ENCODE peak calls at places on chromosomes 2 and 18, in five cellular contexts. G is endodermal cell, K is PC-9, O is right cardiac atrium, A is A549. T is an unnamed sample. For H3K9me3, the result is how much of the 10 kb centered on the place peaks cover.

GRCh38 chr2:236916181-236916580 is 169.5 kb upstream of the COPS8 start:
- DNase-seq in K (no peak), O (no peak), G (no peak), A (no peak), T (peak)

GRCh38 chr2:241770936-241771285 is 5.7 kb upstream of the GAL3ST2 start:
- DNase-seq in K (no peak), G (no peak), A (no peak), O (no peak), T (no peak)

GRCh38 chr2:214193943-214194342 is 216.9 kb upstream of the VWC2L start:
- DNase-seq in K (no peak), O (no peak), A (no peak), G (no peak), T (peak)

GRCh38 chr2:26191316-26192159 is 18.6 kb downstream of the GAREM2 start:
- DNase-seq in A (no peak), G (peak), K (no peak), O (no peak), T (no peak)

GRCh38 chr18:44896817-44897216 is 216.1 kb downstream of the SETBP1 start:
- DNase-seq in K (no peak), G (no peak), O (no peak), A (no peak), T (no peak)

GRCh38 chr2:66236067-66236705 is 198.7 kb upstream of the MEIS1 start:
- DNase-seq in G (no peak), O (peak), K (no peak), A (no peak), T (no peak)

GRCh38 chr18:74230922-74231714 is 60.6 kb downstream of the CYB5A start:
- DNase-seq in A (no peak), G (no peak), O (no peak), K (peak), T (no peak)

GRCh38 chr2:47056875-47057731 is 98.0 kb downstream of the STPG4 start:
- DNase-seq in G (no peak), O (peak), A (no peak), K (no peak), T (no peak)

GRCh38 chr2:185393091-185393490 is 345.5 kb upstream of the FSIP2 start:
- DNase-seq in K (no peak), O (no peak), G (no peak), A (no peak), T (no peak)

GRCh38 chr2:240962371-240963064 is 35.9 kb upstream of the SNED1 start:
- DNase-seq in A (no peak), O (peak), K (no peak), G (peak), T (peak)

GRCh38 chr18:62196978-62197377 is 9.9 kb downstream of the RELCH start:
- DNase-seq in K (no peak), A (no peak), O (no peak), G (no peak), T (no peak)

GRCh38 chr2:19312949-19313348 is 45.5 kb downstream of the OSR1 start:
- DNase-seq in G (peak), O (peak), K (no peak), A (peak), T (no peak)

GRCh38 chr2:85184231-85184630 is 51.0 kb downstream of the TCF7L1 start:
- DNase-seq in G (no peak), K (no peak), A (no peak), O (no peak), T (no peak)

GRCh38 chr2:46643951-46644350 is 164.6 kb downstream of the TMEM247 start:
- DNase-seq in G (no peak), A (no peak), O (no peak), K (peak), T (no peak)

GRCh38 chr2:64699712-64700111 is 46.0 kb upstream of the SERTAD2 start:
- DNase-seq in G (peak), A (peak), O (no peak), K (no peak), T (no peak)

GRCh38 chr18:42351455-42351854 is 396.4 kb downstream of the PIK3C3 start:
- DNase-seq in O (no peak), G (no peak), A (no peak), K (no peak), T (no peak)

GRCh38 chr18:59748628-59749360 is 51.6 kb upstream of the CCBE1 start:
- DNase-seq in G (no peak), K (no peak), O (no peak), A (peak), T (peak)

GRCh38 chr2:9637330-9637729 is 6.5 kb upstream of the YWHAQ start:
- DNase-seq in A (no peak), G (peak), O (no peak), K (peak), T (no peak)

GRCh38 chr2:41127351-41127750 is 675.5 kb upstream of the SLC8A1 start:
- DNase-seq in K (no peak), G (no peak), A (no peak), O (no peak), T (no peak)

GRCh38 chr18:77442393-77442792 is 192.7 kb downstream of the GALR1 start:
- DNase-seq in G (no peak), K (no peak), O (no peak), A (no peak), T (no peak)

GRCh38 chr2:216651370-216651881 is 18.2 kb downstream of the IGFBP2 start:
- DNase-seq in O (no peak), K (no peak), G (no peak), A (no peak), T (no peak)

GRCh38 chr18:5395860-5396448 is 100.4 kb upstream of the ZBTB14 start:
- DNase-seq in G (no peak), O (no peak), K (no peak), A (no peak), T (no peak)

GRCh38 chr18:74722237-74722636 is 124.6 kb downstream of the ZNF407 start:
- DNase-seq in O (no peak), G (no peak), K (no peak), A (no peak), T (no peak)

GRCh38 chr2:20757405-20758090 is 65.4 kb downstream of the LDAH start:
- DNase-seq in A (no peak), K (no peak), O (no peak), G (no peak), T (no peak)

GRCh38 chr2:65438137-65438899 is 5.9 kb upstream of the SPRED2 start:
- DNase-seq in K (no peak), O (no peak), A (no peak), G (peak), T (no peak)

GRCh38 chr18:12369211-12369610 is 7.8 kb downstream of the AFG3L2 start:
- DNase-seq in A (no peak), G (no peak), O (no peak), K (no peak), T (no peak)

GRCh38 chr2:109226128-109226527 is 97.1 kb downstream of the SH3RF3 start:
- DNase-seq in A (no peak), G (no peak), O (no peak), K (no peak), T (no peak)

GRCh38 chr2:230893881-230894781 is 29.4 kb downstream of the ITM2C start:
- DNase-seq in O (no peak), G (peak), K (no peak), A (no peak), T (peak)

GRCh38 chr2:190110131-190110530 is 47.6 kb upstream of the MSTN start:
- DNase-seq in A (no peak), K (no peak), G (no peak), O (no peak), T (no peak)

GRCh38 chr2:27730980-27731691 is 40.4 kb upstream of the MRPL33 start:
- DNase-seq in O (no peak), A (no peak), K (no peak), G (no peak), T (no peak)

DNA sequence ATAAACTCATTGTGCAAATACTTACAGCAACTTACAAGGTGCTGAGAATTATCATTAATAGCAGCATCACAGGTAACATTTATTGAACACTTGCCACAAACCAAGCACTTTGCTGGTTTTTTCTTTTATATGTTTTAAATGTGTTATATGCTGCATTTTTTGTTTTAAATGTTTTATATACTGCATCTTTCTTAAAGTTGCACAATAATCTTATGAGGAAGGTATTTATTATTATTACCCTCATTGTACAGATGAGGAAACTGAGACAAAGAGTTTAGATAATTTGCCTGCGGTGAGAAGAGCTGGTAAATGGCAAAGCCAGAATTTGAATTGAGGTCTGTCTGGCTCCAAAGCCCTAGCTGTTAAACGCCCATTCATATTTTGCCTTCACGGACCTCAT is 52.2 kb upstream of the RIOK3 start:
- DNase-seq in K (no peak), O (no peak), A (no peak), G (no peak), T (no peak)
- H3K9me3 ChIP-seq in K (under half), O (under half), A (under half), G (under half), T (under half)

GRCh38 chr2:205687018-205687956 is 5.0 kb downstream of the NRP2 start:
- DNase-seq in K (no peak), A (no peak), O (no peak), G (peak), T (no peak)

GRCh38 chr2:205684871-205685313 is 2.6 kb downstream of the NRP2 start:
- DNase-seq in A (peak), K (no peak), O (peak), G (no peak), T (no peak)

GRCh38 chr2:205685314-205686230 is 3.3 kb downstream of the NRP2 start:
- DNase-seq in K (peak), G (peak), A (peak), O (peak), T (peak)

GRCh38 chr2:205688417-205689200 is 6.3 kb downstream of the NRP2 start:
- DNase-seq in K (no peak), A (no peak), G (no peak), O (no peak), T (no peak)

DNA sequence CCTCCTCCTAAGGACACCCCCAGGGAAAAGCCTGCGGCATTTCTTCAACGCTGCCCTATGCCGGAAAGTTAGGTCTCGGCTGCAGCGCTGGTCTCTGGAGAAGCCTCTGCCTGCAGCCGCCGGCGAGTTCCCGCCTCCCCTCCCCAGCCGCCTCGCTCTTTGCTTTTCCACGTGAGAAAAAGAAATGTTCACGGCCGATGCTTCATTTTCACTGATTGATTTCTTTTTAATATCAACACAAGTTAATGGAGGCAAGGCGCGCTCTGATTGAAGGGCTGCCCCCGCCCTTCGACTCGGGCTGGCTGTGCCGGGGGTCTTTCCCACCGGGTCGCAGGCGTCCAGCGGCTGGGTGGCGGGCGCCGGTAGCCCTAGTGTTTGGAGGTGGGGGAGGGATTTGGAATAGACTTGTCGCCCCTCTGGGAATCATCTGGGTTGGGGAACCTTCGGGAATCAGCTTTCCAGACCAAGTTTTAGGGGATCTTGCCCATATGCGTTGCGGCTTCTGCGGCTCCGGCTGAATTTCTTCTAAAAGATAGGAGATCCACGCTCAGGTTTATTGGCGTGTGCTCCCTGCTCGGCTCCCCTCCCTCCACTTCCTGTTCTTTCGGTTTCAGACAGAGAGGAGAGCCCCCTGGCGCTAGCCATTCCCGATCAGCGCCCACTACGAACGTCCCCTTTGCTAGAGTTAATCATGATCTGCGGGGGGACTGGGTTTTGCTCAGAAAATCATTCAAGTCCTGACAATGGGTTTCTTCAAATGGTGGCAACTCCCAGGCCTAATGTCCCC is 4.1 kb downstream of the NRP2 start:
- DNase-seq in K (no peak), G (peak), A (no peak), O (peak), T (no peak)
- H3K27ac ChIP-seq in K (no peak), G (peak), A (peak), O (no peak), T (no peak)

GRCh38 chr2:169139145-169139544 is 69.8 kb downstream of the DHRS9 start:
- DNase-seq in G (no peak), A (no peak), K (no peak), O (no peak), T (no peak)
- H3K9me3 ChIP-seq in G (under half), A (under half), K (under half), O (under half), T (under half)

DNA sequence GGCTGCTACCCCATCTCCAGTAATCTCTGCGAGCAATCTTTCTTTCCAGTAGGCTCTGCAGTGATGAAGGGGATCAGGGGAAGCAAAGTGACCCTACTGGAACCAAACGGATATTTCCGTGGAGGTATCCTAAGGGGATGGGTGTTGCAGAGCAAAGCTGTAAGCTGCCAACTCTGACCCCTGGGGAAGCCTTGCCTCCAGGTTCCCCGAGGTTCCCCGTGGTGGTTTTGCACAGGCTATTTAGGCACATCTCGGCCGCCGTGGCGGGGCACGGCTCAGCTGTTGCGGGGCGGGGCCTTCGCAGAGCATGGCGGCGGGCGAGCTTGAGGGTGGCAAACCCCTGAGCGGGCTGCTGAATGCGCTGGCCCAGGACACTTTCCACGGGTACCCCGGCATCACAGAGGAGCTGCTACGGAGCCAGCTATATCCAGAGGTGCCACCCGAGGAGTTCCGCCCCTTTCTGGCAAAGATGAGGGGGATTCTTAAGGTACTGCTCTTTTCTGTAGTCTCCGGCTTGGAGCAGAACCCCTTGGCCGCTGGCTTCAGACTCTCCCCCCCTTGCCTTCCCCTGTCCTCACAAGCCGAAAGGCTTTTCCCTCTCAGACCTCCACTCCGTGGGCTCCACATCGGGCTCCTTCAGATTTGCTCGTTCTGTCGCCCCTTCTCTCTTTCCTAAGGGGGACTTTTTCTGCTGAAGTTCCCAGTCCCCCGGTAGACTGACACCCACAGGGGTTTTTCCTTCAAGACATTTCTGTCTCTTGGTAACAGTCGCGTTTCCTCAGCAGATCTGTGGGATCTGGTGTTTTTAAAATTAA is at the start of gene COMMD1:
- DNase-seq in K (peak), A (peak), G (peak), O (peak), T (peak)
- H3K27ac ChIP-seq in K (no peak), A (peak), G (no peak), O (peak), T (peak)

DNA sequence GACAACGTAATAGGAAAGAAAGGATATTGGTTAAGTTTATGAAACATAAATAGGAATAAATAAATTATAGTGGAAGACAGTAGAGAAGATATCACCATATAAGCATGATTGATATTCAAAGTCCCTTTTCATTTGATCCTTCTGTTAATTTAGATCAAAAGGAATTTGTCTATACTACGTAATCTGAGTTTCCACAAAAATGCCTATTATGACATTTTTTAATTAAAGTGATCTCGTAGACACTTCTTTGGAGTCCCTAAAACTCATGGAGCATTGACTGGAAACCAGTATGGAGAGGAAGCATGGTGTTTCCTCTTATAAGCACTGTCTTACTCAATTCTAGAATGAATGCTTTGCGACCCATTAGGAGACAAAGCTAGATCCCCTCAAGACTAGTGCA is 411.4 kb upstream of the SPHKAP start:
- DNase-seq in O (no peak), A (no peak), G (no peak), K (no peak), T (no peak)
- H3K9me3 ChIP-seq in O (under half), A (under half), G (under half), K (under half), T (under half)

T was measured in SJSA1.